ENCODE peak calls at places on chromosomes 3 and 15, in ten cellular contexts. G, O, V, P, W, M, C, J, Y and R are unnamed samples.

GRCh38 chr3:184177331-184177731 is 2.7 kb downstream of the AP2M1 start:
- DNase-seq in G (no peak), O (peak; percentile 38), V (no peak), P (peak; percentile 85), W (no peak), M (no peak), C (no peak), J (no peak), Y (no peak), R (no peak)

GRCh38 chr3:164533275-164533674 is 545.0 kb downstream of the SI start:
- DNase-seq in G (no peak), O (no peak), V (no peak), P (no peak), W (no peak), M (no peak), C (no peak), J (no peak), Y (no peak), R (no peak)

GRCh38 chr15:51750942-51751686 is at the start of gene TMOD2:
- DNase-seq in G (no peak), O (peak; percentile 63), V (peak; percentile 62), P (peak; percentile 62), W (peak; percentile 53), M (peak; percentile 48), C (peak; percentile 23), J (peak; percentile 51), Y (peak; percentile 18), R (no peak)

GRCh38 chr3:53426918-53427317 is 67.5 kb upstream of the CACNA1D start:
- DNase-seq in G (no peak), O (no peak), V (no peak), P (no peak), W (no peak), M (no peak), C (no peak), J (no peak), Y (no peak), R (no peak)

GRCh38 chr15:95149036-95149435 is 917.7 kb downstream of the MCTP2 start:
- DNase-seq in G (no peak), O (no peak), V (no peak), P (no peak), W (no peak), M (peak; percentile 87), C (no peak), J (no peak), Y (no peak), R (no peak)

GRCh38 chr15:83784975-83785374 is 131.1 kb downstream of the ADAMTSL3 start:
- DNase-seq in G (no peak), O (no peak), V (no peak), P (no peak), W (no peak), M (peak; percentile 93), C (no peak), J (no peak), Y (no peak), R (no peak)

GRCh38 chr15:83289160-83289559 is 4.7 kb upstream of the BNC1 start:
- DNase-seq in G (no peak), O (no peak), V (no peak), P (peak; percentile 87), W (no peak), M (peak; percentile 72), C (no peak), J (no peak), Y (no peak), R (no peak)

GRCh38 chr15:39855400-39855799 is 64.7 kb downstream of the GPR176 start:
- DNase-seq in G (no peak), O (no peak), V (no peak), P (peak; percentile 27), W (no peak), M (no peak), C (no peak), J (no peak), Y (no peak), R (no peak)

GRCh38 chr15:27271258-27271657 is 300.3 kb downstream of the GABRG3 start:
- DNase-seq in G (no peak), O (no peak), V (no peak), P (no peak), W (no peak), M (no peak), C (no peak), J (no peak), Y (no peak), R (no peak)

GRCh38 chr15:91530279-91530678 is 323.2 kb upstream of the SLCO3A1 start:
- DNase-seq in G (peak; percentile 34), O (no peak), V (no peak), P (no peak), W (no peak), M (no peak), C (no peak), J (no peak), Y (no peak), R (no peak)

GRCh38 chr3:137222736-137223135 is 265.0 kb downstream of the IL20RB start:
- DNase-seq in G (no peak), O (no peak), V (no peak), P (no peak), W (no peak), M (no peak), C (no peak), J (no peak), Y (no peak), R (no peak)

GRCh38 chr15:97684249-97684648 is 276.3 kb upstream of the ARRDC4 start:
- DNase-seq in G (no peak), O (no peak), V (no peak), P (no peak), W (no peak), M (no peak), C (no peak), J (no peak), Y (no peak), R (no peak)

GRCh38 chr3:184757010-184757651 is 45.3 kb upstream of the MAGEF1 start:
- DNase-seq in G (no peak), O (peak; percentile 73), V (peak; percentile 51), P (peak; percentile 95), W (peak; percentile 79), M (peak; percentile 77), C (no peak), J (peak; percentile 53), Y (peak; percentile 15), R (peak; percentile 82)

GRCh38 chr3:188571531-188572115 is 417.7 kb downstream of the LPP start:
- DNase-seq in G (no peak), O (no peak), V (no peak), P (no peak), W (no peak), M (peak; percentile 74), C (no peak), J (no peak), Y (no peak), R (no peak)

GRCh38 chr3:12409625-12410596 is 74.4 kb upstream of the TSEN2 start:
- DNase-seq in G (no peak), O (no peak), V (no peak), P (no peak), W (no peak), M (no peak), C (no peak), J (no peak), Y (no peak), R (no peak)
- H3K27me3 ChIP-seq in G (no peaks in the 10 kb centered on the region), O (no peaks in the 10 kb centered on the region), V (no peaks in the 10 kb centered on the region), P (no peaks in the 10 kb centered on the region), W (no peaks in the 10 kb centered on the region), M (no peaks in the 10 kb centered on the region), C (no peaks in the 10 kb centered on the region), J (no peaks in the 10 kb centered on the region), Y (peaks cover 5% of the 10 kb centered on the region), R (no peaks in the 10 kb centered on the region)

GRCh38 chr15:41501191-41501917 is 7.7 kb downstream of the ITPKA start:
- DNase-seq in G (no peak), O (no peak), V (no peak), P (peak; percentile 61), W (no peak), M (no peak), C (no peak), J (no peak), Y (no peak), R (no peak)

GRCh38 chr15:41501961-41502786 is 8.5 kb downstream of the ITPKA start:
- DNase-seq in G (no peak), O (no peak), V (no peak), P (peak; percentile 38), W (no peak), M (no peak), C (no peak), J (no peak), Y (no peak), R (no peak)

GRCh38 chr15:41499109-41499851 is 5.6 kb downstream of the ITPKA start:
- DNase-seq in G (no peak), O (no peak), V (no peak), P (peak; percentile 15), W (no peak), M (no peak), C (no peak), J (no peak), Y (no peak), R (no peak)

GRCh38 chr15:41495736-41496599 is 2.3 kb downstream of the ITPKA start:
- DNase-seq in G (no peak), O (no peak), V (peak; percentile 30), P (no peak), W (no peak), M (no peak), C (no peak), J (peak; percentile 66), Y (no peak), R (no peak)

GRCh38 chr15:41498657-41499056 is 5.0 kb downstream of the ITPKA start:
- DNase-seq in G (no peak), O (no peak), V (no peak), P (no peak), W (no peak), M (no peak), C (no peak), J (no peak), Y (no peak), R (no peak)
- H3K27me3 ChIP-seq in G (no peaks in the 10 kb centered on the region), O (peaks cover 4% of the 10 kb centered on the region), V (peaks cover 88% of the 10 kb centered on the region), P (peaks cover 41% of the 10 kb centered on the region), W (peaks cover 30% of the 10 kb centered on the region), M (peaks cover 41% of the 10 kb centered on the region), C (peaks cover 47% of the 10 kb centered on the region), J (no peaks in the 10 kb centered on the region), Y (no peaks in the 10 kb centered on the region), R (peaks cover 13% of the 10 kb centered on the region)

DNA sequence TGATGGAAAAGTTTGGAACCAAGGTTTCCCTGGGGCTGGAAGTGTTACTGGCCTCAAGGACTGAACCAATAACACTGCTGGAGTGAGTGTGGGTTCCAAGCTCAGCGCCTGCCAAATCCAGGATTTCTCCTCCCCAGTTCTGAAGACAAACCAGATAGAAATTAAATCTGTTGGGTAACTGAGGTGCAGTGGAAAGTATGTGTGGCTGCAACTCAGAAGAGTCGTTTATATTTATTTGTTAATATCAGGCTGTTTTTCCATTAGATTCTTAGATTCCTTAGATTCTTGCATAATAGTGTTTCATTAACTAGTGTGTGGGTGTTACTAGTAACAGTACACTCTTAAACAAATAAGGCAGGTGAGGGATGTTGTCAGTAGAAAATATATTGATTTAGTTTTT is 66.4 kb upstream of the FNDC3B start:
- DNase-seq in G (peak; percentile 89), O (peak; percentile 46), V (peak; percentile 35), P (peak; percentile 58), W (peak; percentile 38), M (no peak), C (no peak), J (no peak), Y (no peak), R (no peak)
- H3K27me3 ChIP-seq in G (no peaks in the 10 kb centered on the region), O (no peaks in the 10 kb centered on the region), V (no peaks in the 10 kb centered on the region), P (no peaks in the 10 kb centered on the region), W (no peaks in the 10 kb centered on the region), M (no peaks in the 10 kb centered on the region), C (no peaks in the 10 kb centered on the region), J (no peaks in the 10 kb centered on the region), Y (no peaks in the 10 kb centered on the region), R (no peaks in the 10 kb centered on the region)

DNA sequence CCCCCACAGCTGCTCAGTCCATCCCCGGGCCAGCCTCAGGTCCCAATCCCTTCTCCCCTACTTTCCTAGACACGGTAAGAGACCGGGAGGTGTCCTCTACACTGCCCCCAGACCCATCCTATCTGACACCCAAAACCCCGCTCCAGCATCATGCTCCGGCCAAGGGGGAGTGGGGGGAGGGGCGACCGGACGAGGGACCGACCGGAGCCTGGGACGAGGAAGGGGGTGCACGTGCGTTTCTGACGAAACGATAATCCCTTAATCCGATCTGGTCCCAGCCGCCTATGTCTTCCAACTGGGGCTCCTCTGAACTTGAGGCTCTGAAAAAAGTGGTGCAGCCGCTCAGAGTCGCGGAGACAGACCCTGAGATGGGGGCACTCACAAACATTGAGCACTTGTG is 484 bp downstream of the CPLX3 start:
- DNase-seq in G (no peak), O (no peak), V (no peak), P (no peak), W (no peak), M (no peak), C (no peak), J (no peak), Y (no peak), R (no peak)
- H3K27me3 ChIP-seq in G (no peaks in the 10 kb centered on the region), O (no peaks in the 10 kb centered on the region), V (peaks cover 30% of the 10 kb centered on the region), P (peaks cover 6% of the 10 kb centered on the region), W (peaks cover 8% of the 10 kb centered on the region), M (peaks cover 19% of the 10 kb centered on the region), C (peaks cover 15% of the 10 kb centered on the region), J (no peaks in the 10 kb centered on the region), Y (peaks cover 38% of the 10 kb centered on the region), R (peaks cover 10% of the 10 kb centered on the region)